ENCODE peak calls at places on chromosomes 4 and X, in five cellular contexts. H, S, W, G and X are unnamed samples.

GRCh38 chr4:151641167-151641566 is 119.6 kb downstream of the GATB start:
- DNase-seq in H (no peak), G (peak), W (no peak), S (no peak), X (peak)

GRCh38 chrX:119870626-119871131 is 854 bp downstream of the RNF113A start:
- DNase-seq in G (peak), H (no peak), S (no peak), W (no peak), X (no peak)

GRCh38 chr4:3021127-3021526 is 53.2 kb downstream of the HTT-AS start:
- DNase-seq in G (no peak), H (no peak), S (no peak), W (no peak), X (no peak)

GRCh38 chrX:118499295-118499694 is 3.7 kb downstream of the DOCK11 start:
- DNase-seq in H (no peak), S (no peak), G (no peak), W (no peak), X (no peak)

GRCh38 chrX:34918856-34919255 is 23.7 kb upstream of the FAM47B start:
- DNase-seq in S (peak), W (no peak), G (peak), H (no peak), X (no peak)

GRCh38 chr4:104677122-104677521 is 182.4 kb upstream of the CXXC4 start:
- DNase-seq in H (peak), S (no peak), W (no peak), G (no peak), X (no peak)

GRCh38 chr4:154928640-154929257 is 147.7 kb downstream of the RBM46 start:
- DNase-seq in W (peak), S (no peak), H (no peak), G (peak), X (no peak)

GRCh38 chrX:16869393-16870094 is 618 bp downstream of the RBBP7 start:
- DNase-seq in S (peak), H (no peak), W (no peak), G (peak), X (no peak)

GRCh38 chrX:11244641-11245040 is 48.6 kb upstream of the AMELX start:
- DNase-seq in W (no peak), G (peak), H (no peak), S (peak), X (peak)

GRCh38 chrX:132443196-132443595 is 45.6 kb downstream of the MBNL3 start:
- DNase-seq in H (no peak), W (no peak), S (no peak), G (no peak), X (no peak)

GRCh38 chrX:7065473-7065872 is 82.0 kb upstream of the STS start:
- DNase-seq in H (no peak), S (no peak), W (no peak), G (no peak), X (no peak)

GRCh38 chr4:33187035-33187434 is 2466.9 kb downstream of the PCDH7 start:
- DNase-seq in W (no peak), G (no peak), H (no peak), S (no peak), X (no peak)

GRCh38 chrX:148813422-148813821 is 313.0 kb downstream of the AFF2 start:
- DNase-seq in S (no peak), W (no peak), H (no peak), G (no peak), X (no peak)
- H3K27ac ChIP-seq in S (no peak), W (no peak), H (no peak), G (no peak), X (no peak)

GRCh38 chr4:185213341-185213740 is 3.9 kb downstream of the SNX25 start:
- DNase-seq in S (no peak), H (no peak), G (no peak), W (no peak), X (no peak)
- H3K27ac ChIP-seq in S (no peak), H (no peak), G (no peak), W (no peak), X (no peak)

GRCh38 chr4:119139822-119140252 is 4.2 kb downstream of the MYOZ2 start:
- DNase-seq in G (no peak), W (no peak), S (no peak), H (no peak), X (no peak)

GRCh38 chr4:119139316-119139715 is 3.7 kb downstream of the MYOZ2 start:
- DNase-seq in H (no peak), S (no peak), W (no peak), G (peak), X (no peak)

GRCh38 chr4:119138046-119138445 is 2.4 kb downstream of the MYOZ2 start:
- DNase-seq in W (no peak), S (no peak), G (peak), H (peak), X (no peak)

DNA sequence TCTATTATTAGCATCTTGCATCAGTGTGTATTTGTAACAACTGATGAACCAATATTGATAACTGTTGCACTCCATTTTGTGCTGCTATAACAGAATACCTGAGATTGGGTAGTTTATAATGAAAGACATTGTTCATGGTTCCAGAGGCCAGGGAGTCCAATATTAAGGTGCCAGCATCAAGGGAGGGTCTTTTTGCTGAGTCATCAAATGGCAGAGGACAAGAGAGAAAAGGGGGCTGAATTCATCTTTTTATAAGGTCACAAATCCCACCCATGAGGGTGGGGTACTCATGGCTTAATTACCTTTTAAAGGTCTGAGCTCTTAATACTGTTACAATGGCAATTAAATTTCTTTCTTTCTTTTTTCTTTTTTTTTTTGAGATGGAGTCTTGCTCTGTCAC is 7.2 kb downstream of the MYOZ2 start:
- DNase-seq in G (no peak), S (no peak), W (no peak), H (no peak), X (no peak)
- H3K27ac ChIP-seq in G (no peak), S (no peak), W (no peak), H (peak), X (no peak)

GRCh38 chr4:107629318-107629717 is 90.7 kb downstream of the PAPSS1 start:
- DNase-seq in W (no peak), G (no peak), S (no peak), H (no peak), X (no peak)

GRCh38 chr4:107635735-107636134 is 84.3 kb downstream of the PAPSS1 start:
- DNase-seq in G (no peak), H (no peak), W (no peak), S (no peak), X (no peak)

GRCh38 chr4:107625503-107625902 is 94.5 kb downstream of the PAPSS1 start:
- DNase-seq in H (no peak), G (no peak), S (no peak), W (no peak), X (no peak)

GRCh38 chr4:107631568-107631967 is 88.5 kb downstream of the PAPSS1 start:
- DNase-seq in W (no peak), S (peak), G (no peak), H (peak), X (no peak)

DNA sequence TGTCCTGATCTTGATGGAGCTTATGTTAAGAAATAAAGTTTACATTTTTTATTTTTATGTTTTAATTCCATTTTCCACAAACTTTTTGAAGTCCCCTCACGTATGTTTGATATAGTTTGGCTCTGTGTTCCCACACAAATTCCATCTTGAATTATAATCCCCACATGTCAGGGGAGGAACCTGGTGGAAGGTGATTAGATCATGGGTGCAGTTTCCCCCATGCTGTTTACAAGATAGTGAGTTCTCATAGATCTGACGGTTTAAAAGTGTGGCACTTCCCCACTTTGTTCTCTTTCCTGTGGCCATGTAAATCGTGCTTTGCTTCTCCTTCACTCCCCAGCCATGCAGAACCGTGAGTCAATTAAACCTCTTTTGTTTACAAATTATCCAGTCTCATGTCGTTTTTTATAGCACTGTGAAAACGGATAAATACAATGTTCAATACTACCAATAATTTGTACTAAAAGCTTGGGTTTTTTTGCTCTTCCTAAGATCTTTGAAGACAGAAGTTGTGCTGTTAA is 89.8 kb downstream of the PAPSS1 start:
- DNase-seq in S (no peak), W (no peak), G (no peak), H (no peak), X (no peak)
- H3K27ac ChIP-seq in S (no peak), W (no peak), G (no peak), H (no peak), X (no peak)

DNA sequence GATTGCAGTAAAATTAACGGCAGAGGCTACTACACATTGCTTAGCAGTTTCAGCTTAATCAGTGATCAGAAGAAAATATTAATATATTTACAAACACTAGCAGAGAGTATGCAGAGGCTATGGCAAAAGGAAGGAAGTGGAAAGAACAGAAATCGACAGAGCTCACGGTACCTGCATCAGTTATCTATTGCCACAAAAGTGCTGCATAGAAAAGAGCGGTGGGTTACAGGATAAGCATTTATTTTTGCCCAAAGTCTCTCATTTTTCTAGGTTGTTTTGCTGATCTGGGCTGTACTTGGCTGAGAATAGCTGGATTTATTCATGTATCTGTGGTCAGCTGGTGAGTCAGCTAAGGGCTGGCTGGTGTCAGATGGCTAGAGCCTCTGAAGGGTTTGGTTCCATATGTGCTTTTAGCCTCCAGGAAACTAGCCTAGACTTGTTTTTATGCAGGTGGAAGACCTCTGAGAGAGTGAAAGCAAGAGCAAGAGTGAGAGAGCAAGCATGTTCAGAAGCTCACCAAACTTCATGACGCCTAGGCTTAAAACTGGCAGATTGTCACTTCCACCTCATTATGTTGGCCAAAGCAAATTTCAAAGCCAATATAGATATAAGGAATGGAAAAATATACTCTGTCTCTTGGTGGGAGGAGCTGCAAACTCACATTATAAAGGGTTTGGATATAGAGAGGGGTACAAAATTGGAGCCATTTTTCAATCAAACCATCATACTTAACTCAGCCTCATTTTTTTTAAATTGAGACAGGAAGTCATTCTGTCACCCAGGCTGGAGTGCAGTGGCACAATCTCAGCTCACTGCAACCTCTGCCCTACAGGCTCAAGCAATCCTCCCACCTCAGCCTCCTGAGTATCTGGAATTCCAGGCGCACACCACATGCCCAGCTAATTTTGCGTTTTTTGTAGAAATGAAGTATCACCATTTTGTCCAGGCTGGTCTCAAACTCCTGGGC is 153.2 kb upstream of the RPL34 start:
- DNase-seq in W (no peak), H (no peak), G (peak), S (no peak), X (peak)
- H3K27ac ChIP-seq in W (no peak), H (no peak), G (no peak), S (no peak), X (no peak)

GRCh38 chrX:20463296-20464075 is 196.8 kb upstream of the RPS6KA3 start:
- DNase-seq in H (no peak), W (no peak), S (no peak), G (no peak), X (no peak)
- H3K27ac ChIP-seq in H (no peak), W (no peak), S (no peak), G (no peak), X (no peak)

DNA sequence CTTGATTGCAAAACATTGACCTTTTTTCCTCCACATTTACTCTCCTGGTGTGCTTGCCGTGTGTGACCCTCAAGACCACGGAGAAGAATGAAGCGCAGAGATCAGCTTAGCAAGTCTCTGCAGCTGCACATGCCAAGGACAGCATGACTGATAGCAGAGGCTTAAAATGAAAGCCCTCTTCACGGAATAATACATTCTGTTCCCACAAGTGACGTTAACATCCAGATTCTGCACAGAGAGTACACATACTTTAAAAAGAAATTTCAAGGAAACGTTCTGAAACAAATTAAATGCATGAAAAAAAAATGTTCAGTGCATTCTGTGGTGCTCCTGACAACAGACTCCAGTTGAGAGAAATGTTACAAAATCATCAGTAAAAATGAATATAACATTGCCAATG is 60.9 kb downstream of the SLC7A11 start:
- DNase-seq in G (peak), S (no peak), W (no peak), H (peak), X (no peak)
- H3K27ac ChIP-seq in G (no peak), S (no peak), W (no peak), H (peak), X (no peak)

DNA sequence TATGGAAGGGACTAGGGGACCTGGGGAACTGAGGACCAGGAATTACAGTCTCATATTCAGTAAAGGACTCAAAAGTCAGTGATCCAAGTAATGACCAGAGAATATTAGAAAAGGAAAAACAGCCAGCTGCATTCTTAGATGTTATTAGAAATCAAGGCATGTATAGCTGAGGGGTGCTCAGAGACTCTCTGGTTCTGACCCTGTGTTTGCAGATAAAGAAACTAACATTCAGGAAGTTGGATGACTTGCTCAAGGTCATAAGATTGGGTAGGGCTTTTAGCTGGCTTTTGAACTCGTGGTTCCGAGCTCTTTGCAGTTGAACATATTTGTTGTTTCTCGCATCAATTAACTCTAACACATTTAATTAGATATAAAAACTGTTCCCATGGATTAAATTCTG is 62.4 kb upstream of the ENPP6 start:
- DNase-seq in H (no peak), S (no peak), W (no peak), G (no peak), X (no peak)
- H3K27ac ChIP-seq in H (no peak), S (no peak), W (no peak), G (no peak), X (no peak)

DNA sequence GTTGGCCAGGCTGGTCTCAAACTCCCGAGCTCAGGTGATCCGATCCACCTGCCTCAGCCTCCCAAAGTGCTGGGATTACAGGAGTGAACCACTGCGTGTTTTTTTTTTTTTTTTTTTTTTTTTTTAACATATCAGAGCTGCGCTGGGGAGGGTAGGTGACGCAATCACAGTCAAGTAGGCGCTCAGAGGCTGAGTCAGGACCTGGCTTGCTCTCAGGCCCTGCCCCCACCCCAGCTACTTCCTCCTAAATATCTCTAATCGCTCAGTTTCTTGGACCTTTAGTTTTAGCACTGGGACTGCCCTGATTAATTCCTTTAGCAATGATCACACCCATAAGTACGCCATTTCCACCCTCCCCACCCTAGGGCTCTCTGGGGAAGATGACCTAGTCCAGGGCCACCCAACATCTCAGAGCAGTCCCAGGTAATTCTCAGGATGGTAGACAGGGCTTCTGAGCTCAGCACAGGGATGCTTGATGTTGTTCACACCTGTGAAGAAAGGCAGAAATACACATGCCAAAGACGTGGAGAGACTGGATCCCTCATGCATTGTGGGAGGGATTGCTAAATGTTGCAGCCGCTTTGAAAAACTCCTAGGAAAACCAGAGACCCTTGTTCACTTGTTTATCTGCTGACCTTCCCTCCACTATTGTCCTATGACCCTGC is 50.2 kb downstream of the DDX3X start:
- DNase-seq in W (no peak), S (peak), H (peak), G (peak), X (no peak)
- H3K27ac ChIP-seq in W (no peak), S (peak), H (peak), G (no peak), X (peak)

DNA sequence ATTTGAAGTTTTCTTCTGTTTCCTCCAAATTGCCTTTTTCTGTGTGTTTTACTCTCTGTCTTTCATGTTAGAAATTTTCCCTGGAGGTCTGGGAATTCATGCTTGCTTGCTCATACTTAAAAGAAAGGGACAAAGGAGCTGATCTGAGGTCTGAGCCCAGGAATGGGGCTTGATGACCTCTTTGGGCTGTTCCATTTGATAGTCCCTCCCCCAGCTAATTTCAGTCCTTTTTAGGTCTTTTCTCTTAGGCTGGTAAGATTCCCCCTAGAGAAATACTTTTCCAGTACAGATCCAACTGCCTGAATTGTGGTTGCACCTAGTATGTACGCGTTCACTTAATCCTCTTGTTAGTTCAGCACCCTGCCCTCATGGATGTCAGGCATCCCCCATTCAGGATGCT is 5.5 kb upstream of the PIGA start:
- DNase-seq in G (no peak), W (no peak), H (no peak), S (no peak), X (no peak)
- H3K27ac ChIP-seq in G (no peak), W (no peak), H (no peak), S (no peak), X (no peak)